ENCODE peak calls at places on chromosomes 1 and 21, in five cellular contexts. Q is CD4-positive, alpha-beta T cell; F is HL-60; D is tibial artery; P is sigmoid colon. A is an unnamed sample.

GRCh38 chr1:184075040-184076029 is 23.8 kb downstream of the TSEN15 start:
- DNase-seq in Q (no peak), F (no peak), D (no peak), P (peak), A (peak)

GRCh38 chr1:72623299-72623708 is 341.0 kb upstream of the NEGR1 start:
- DNase-seq in Q (no peak), P (no peak), D (no peak), F (peak), A (no peak)

GRCh38 chr1:45409243-45409642 is 69.0 kb upstream of the MUTYH start:
- DNase-seq in F (peak), D (no peak), Q (no peak), P (no peak), A (no peak)

GRCh38 chr1:19786988-19787423 is 12.7 kb downstream of the TMCO4 start:
- DNase-seq in Q (no peak), P (no peak), F (no peak), D (no peak), A (no peak)

GRCh38 chr1:112704511-112704907 is 2.4 kb downstream of the RHOC start:
- DNase-seq in D (no peak), F (no peak), P (peak), Q (no peak), A (no peak)

GRCh38 chr1:161391611-161392010 is 23.9 kb upstream of the CFAP126 start:
- DNase-seq in P (no peak), Q (no peak), F (no peak), D (no peak), A (no peak)

GRCh38 chr1:51753969-51754368 is 124.6 kb downstream of the NRDC start:
- DNase-seq in Q (no peak), D (no peak), P (no peak), F (no peak), A (no peak)

GRCh38 chr1:233082778-233083550 is 132.6 kb downstream of the NTPCR start:
- DNase-seq in F (no peak), Q (no peak), P (no peak), D (no peak), A (no peak)

GRCh38 chr1:206470692-206471414 is 577 bp downstream of the IKBKE start:
- DNase-seq in P (no peak), D (no peak), Q (peak), F (peak), A (no peak)

GRCh38 chr21:34522284-34522683 is 10.3 kb upstream of the KCNE1 start:
- DNase-seq in D (no peak), F (no peak), P (no peak), Q (no peak), A (no peak)

GRCh38 chr21:43825936-43826622 is 36.7 kb downstream of the RRP1 start:
- DNase-seq in D (no peak), Q (no peak), F (no peak), P (peak), A (no peak)

GRCh38 chr1:6497215-6497866 is 5.9 kb upstream of the PLEKHG5 start:
- DNase-seq in F (no peak), P (no peak), Q (peak), D (no peak), A (no peak)

GRCh38 chr21:24046816-24047443 is 1560.4 kb downstream of the MRPL39 start:
- DNase-seq in P (no peak), D (no peak), F (no peak), Q (no peak), A (no peak)

GRCh38 chr21:41824466-41825207 is 54.5 kb downstream of the PRDM15 start:
- DNase-seq in F (no peak), Q (no peak), D (no peak), P (no peak), A (no peak)

GRCh38 chr1:160129046-160129445 is 13.5 kb downstream of the ATP1A2 start:
- DNase-seq in P (peak), Q (no peak), F (no peak), D (no peak), A (no peak)

GRCh38 chr1:46248122-46248920 is 758 bp downstream of the RAD54L start:
- DNase-seq in D (peak), F (peak), P (peak), Q (no peak), A (no peak)

GRCh38 chr1:183989604-183990003 is 47.9 kb downstream of the COLGALT2 start:
- DNase-seq in D (no peak), F (no peak), Q (no peak), P (no peak), A (no peak)

GRCh38 chr1:56814205-56814604 is 5.0 kb downstream of the FYB2 start:
- DNase-seq in D (no peak), F (no peak), P (no peak), Q (no peak), A (no peak)

GRCh38 chr1:201222125-201222524 is 31.5 kb downstream of the IGFN1 start:
- DNase-seq in D (no peak), P (no peak), F (no peak), Q (no peak), A (no peak)

GRCh38 chr1:94050263-94050662 is 70.7 kb downstream of the ABCA4 start:
- DNase-seq in Q (no peak), F (no peak), P (no peak), D (no peak), A (no peak)

GRCh38 chr1:156808186-156809030 is 8.2 kb downstream of the SH2D2A start:
- DNase-seq in P (no peak), D (no peak), F (no peak), Q (no peak), A (no peak)

GRCh38 chr1:197908695-197909336 is 6.4 kb downstream of the C1orf53 start:
- DNase-seq in F (no peak), Q (no peak), D (no peak), P (no peak), A (peak)

DNA sequence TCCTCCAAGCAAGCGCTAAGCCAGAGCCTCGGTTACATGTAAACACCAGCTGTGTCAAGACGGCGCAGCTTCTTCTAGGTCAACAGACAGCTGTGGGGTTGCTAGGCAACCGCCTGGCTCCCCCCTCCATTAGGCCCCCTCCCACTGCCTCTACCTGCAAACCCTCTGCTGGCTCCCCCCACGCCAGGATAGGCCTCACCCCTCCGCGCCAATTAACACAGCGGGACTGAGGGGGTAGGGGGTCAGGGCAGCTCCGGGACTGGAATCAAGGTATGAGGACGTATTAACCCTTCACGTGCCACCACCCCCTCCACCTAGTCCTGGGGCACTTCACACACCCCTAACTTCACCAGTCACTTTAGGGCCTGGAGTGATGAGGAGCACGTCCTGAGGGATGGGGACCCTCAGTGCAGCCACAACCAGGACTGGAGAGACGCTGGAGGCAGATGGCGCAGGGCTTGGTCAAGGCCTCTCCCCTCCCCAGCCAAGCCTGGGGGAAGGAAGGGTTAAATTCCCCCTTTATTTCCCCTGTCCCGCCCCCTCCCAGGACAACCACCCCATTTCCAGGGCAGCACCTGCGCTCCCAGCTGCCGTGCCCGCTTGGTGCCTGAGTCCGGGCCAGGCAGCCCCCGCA is 37.4 kb upstream of the WASF2 start:
- DNase-seq in P (peak), F (no peak), D (no peak), Q (peak), A (no peak)
- H3K27ac ChIP-seq in P (peak), F (peak), D (peak), Q (peak), A (peak)

DNA sequence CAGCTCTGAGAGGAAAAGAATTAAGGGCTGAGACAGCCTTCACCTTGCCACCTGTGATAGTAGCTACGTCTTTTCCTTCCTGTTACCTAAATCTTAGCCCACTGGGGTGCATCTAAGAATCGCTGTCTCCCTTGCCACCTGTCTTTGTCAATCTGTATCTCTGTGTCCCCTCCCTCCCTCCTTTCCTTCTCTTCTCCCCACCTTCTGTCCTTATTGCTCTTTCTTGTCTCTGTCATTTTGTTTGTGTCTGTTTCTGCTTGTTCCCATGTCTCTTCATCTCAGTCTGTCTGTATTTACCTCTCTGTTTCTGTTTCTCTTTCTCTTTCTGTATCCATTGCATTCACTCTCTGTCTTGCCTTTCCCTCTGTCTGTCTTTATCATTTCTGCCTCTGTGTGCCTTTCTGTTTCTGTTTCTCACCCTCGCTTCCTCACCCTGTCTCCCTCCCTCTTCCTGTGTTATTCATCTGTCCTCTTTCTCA is 30.2 kb downstream of the SLC22A15 start:
- DNase-seq in P (no peak), F (no peak), D (no peak), Q (no peak), A (no peak)
- H3K27ac ChIP-seq in P (no peak), F (no peak), D (no peak), Q (no peak), A (no peak)

DNA sequence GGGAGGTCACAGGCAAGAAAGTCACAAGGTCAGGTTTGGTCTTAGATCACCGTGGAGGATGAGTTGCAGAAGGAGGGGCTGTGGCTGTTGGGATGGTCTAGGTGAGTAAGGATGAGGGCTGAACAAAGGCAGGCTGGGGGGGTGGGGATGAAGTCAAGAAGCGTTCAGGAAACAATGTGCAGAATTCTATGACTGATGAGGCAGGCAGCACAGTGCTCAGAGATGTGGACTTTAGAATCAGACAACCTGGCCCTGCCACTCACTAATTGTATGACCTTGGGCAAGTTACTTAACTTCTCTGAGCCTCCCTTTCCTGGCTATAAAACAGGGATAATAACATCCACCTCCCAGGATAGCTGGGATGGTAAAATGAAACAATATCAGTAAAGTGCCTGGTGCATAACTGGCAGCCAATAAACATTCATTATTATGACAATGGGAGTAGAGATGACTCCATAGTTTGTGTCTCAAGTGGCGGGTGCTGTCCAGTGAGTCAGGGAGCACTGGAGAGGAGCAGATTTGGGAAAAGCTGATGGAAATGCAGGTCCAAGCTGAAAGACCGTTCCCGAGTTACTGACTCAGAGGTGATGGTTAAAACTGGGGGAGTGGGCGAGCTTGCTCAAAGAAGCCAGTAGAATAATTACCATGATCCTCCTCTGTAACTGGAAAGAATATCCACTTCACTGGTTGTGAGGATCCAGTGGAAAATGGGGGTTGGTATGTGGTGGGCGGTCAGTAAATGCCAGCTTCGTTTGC is 2.1 kb downstream of the TIE1 start:
- DNase-seq in P (peak), Q (no peak), F (no peak), D (no peak), A (no peak)
- H3K27ac ChIP-seq in P (no peak), Q (no peak), F (no peak), D (no peak), A (no peak)

GRCh38 chr1:1391225-1391624 is 7.9 kb downstream of the CCNL2 start:
- DNase-seq in Q (no peak), F (no peak), P (no peak), D (no peak), A (no peak)

GRCh38 chr1:1390675-1391074 is 8.5 kb downstream of the CCNL2 start:
- DNase-seq in D (no peak), F (no peak), Q (no peak), P (no peak), A (no peak)

GRCh38 chr1:1385931-1386330 is 10.9 kb upstream of the AURKAIP1 start:
- DNase-seq in Q (no peak), D (no peak), P (no peak), F (no peak), A (no peak)

GRCh38 chr1:1388078-1388472 is 11.1 kb downstream of the CCNL2 start:
- DNase-seq in Q (no peak), P (no peak), D (no peak), F (no peak), A (no peak)

GRCh38 chr1:1387098-1388077 is 11.7 kb downstream of the CCNL2 start:
- DNase-seq in F (no peak), Q (no peak), D (no peak), P (no peak), A (no peak)
- H3K27ac ChIP-seq in F (no peak), Q (no peak), D (no peak), P (no peak), A (no peak)

DNA sequence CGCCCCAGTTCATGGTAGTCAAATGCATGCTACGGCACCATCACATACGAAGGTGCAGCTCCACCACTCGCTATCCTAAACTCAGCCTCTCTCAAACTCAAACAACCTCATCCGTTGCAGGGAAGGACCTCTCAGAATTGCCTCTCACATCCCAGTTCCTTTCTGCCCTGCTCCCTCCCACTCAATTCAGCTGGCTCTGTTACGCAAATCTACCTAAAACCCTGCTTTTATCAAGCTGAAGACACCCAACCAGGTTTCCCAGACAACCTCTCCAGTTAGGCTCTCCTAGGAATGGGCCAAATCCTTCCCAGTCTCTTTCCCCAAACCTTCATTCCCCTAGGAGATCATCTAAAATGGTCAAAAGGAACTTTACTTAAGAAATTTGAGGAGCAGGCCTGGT is 62.9 kb downstream of the CLSTN1 start:
- DNase-seq in F (peak), D (no peak), Q (no peak), P (no peak), A (no peak)
- H3K27ac ChIP-seq in F (no peak), D (no peak), Q (no peak), P (no peak), A (no peak)

GRCh38 chr1:214558002-214558770 is 6.8 kb upstream of the PTPN14 start:
- DNase-seq in P (no peak), D (no peak), Q (no peak), F (peak), A (no peak)
- H3K27ac ChIP-seq in P (no peak), D (no peak), Q (no peak), F (no peak), A (no peak)

DNA sequence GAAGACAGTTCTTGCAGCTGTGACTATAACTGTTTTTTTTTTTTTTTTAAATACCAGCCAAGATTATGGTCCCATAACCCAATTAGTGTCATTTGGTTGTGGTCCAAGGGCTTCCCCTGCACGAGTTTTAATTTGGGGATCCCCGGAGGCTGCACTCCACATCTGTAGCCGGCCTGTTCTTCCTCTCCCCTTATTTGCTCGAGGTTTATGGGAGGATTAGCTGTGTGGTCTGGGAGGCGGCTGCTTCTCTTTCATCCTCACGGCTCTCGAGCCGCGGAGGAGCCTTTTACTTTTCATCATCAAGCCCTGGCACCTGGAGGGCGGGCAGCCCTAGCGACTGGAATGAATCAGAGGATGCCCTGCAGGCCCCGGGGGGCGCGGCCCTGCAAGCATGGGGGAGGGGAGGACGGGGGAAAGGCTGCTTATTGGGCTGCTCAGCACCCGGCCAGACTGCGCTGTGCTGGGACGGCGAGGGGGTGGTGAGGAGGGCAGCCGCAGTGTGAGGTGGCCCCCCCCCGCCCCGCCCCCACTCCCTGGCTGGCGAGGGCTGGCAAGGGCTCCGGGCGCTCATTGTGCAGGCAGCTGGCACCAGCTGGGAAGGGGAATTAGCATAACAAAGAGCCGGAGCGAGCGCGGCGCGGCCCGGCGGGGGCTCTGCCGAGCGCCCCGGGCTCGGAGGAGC is 18.5 kb downstream of the SERTAD4 start:
- DNase-seq in D (peak), F (no peak), Q (no peak), P (peak), A (peak)
- H3K27ac ChIP-seq in D (peak), F (no peak), Q (no peak), P (peak), A (peak)

A was measured in SK-N-MC.